ENCODE peak calls at places on chromosomes 11 and 22, in seven cellular contexts. X is lower lobe of right lung, W is tibial nerve, C is neural progenitor cell, Z is SK-N-SH, S is left lung, L is BE2C. Y is an unnamed sample. For H3K4me1, the result is how much of the 10 kb centered on the place peaks cover.

GRCh38 chr11:10524471-10524870 is 16.5 kb downstream of the RNF141 start:
- DNase-seq in W (no peak), S (no peak), X (no peak), L (no peak), C (no peak), Z (no peak), Y (no peak)

GRCh38 chr11:72781313-72782080 is 12.3 kb downstream of the STARD10 start:
- DNase-seq in W (no peak), Z (peak), C (peak), S (no peak), X (peak), L (peak), Y (peak)

GRCh38 chr11:71300187-71300586 is 47.8 kb upstream of the SHANK2 start:
- DNase-seq in Z (no peak), X (no peak), C (no peak), L (no peak), S (no peak), W (no peak), Y (no peak)

GRCh38 chr22:23753371-23753770 is 854 bp downstream of the VPREB3 start:
- DNase-seq in X (no peak), L (no peak), W (no peak), C (no peak), S (no peak), Z (no peak), Y (no peak)

GRCh38 chr22:36365020-36365411 is 22.8 kb downstream of the MYH9 start:
- DNase-seq in L (no peak), S (peak), Z (no peak), C (peak), X (peak), W (no peak), Y (peak)

GRCh38 chr11:116457336-116458007 is 315.3 kb downstream of the BUD13 start:
- DNase-seq in L (peak), X (no peak), S (no peak), Z (no peak), C (peak), W (no peak), Y (no peak)

GRCh38 chr22:40408718-40409612 is 38.6 kb downstream of the SGSM3 start:
- DNase-seq in Z (no peak), L (no peak), W (no peak), S (peak), X (peak), C (no peak), Y (peak)

GRCh38 chr11:97702948-97703347 is 1313.1 kb downstream of the JRKL start:
- DNase-seq in W (no peak), S (no peak), Z (no peak), C (no peak), X (no peak), L (no peak), Y (no peak)

GRCh38 chr11:84993386-84993785 is 633.8 kb downstream of the DLG2 start:
- DNase-seq in W (no peak), L (no peak), X (no peak), C (peak), S (no peak), Z (no peak), Y (peak)

GRCh38 chr11:109798521-109798920 is 294.7 kb upstream of the ZC3H12C start:
- DNase-seq in X (no peak), W (no peak), S (no peak), L (no peak), C (no peak), Z (no peak), Y (no peak)

GRCh38 chr22:46036558-46037408 is 59.8 kb upstream of the WNT7B start:
- DNase-seq in Z (peak), S (peak), L (peak), W (no peak), X (no peak), C (peak), Y (peak)
- TF ChIP-seq CTCF in Z (peak), S (no peak), L (peak), W (no peak), X (no peak), C (peak), Y (no peak)

GRCh38 chr22:38830026-38830844 is 13.6 kb downstream of the NPTXR start:
- DNase-seq in Z (no peak), L (no peak), W (no peak), C (no peak), S (no peak), X (peak), Y (no peak)

GRCh38 chr22:38829485-38829884 is 14.3 kb downstream of the NPTXR start:
- DNase-seq in L (no peak), Z (no peak), S (no peak), W (no peak), C (no peak), X (no peak), Y (no peak)

GRCh38 chr22:38831166-38831945 is 12.5 kb downstream of the NPTXR start:
- DNase-seq in S (no peak), C (no peak), X (peak), W (no peak), Z (no peak), L (no peak), Y (no peak)

GRCh38 chr22:38832005-38832978 is 11.5 kb downstream of the NPTXR start:
- DNase-seq in W (no peak), X (peak), L (no peak), C (no peak), S (no peak), Z (no peak), Y (no peak)

DNA sequence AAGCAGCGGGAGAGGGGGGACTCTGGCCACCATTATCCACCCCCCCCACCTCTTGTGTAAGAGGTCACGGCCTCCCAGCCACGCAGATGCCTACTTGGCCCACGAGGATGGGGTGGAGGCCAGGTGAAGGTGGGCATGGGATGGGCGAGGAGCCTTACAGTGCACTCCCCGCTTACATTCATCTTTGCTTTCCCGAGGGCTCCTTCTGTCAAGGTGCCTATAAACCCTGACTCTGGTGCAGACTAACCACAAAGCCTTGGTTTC is 13.1 kb downstream of the NPTXR start:
- DNase-seq in S (no peak), L (no peak), Z (no peak), X (no peak), W (no peak), C (no peak), Y (no peak)
- H3K4me1 ChIP-seq in S (under half), L (under half), Z (under half), X (under half), W (under half), C (under half), Y (under half)

GRCh38 chr22:33013051-33013450 is 45.1 kb downstream of the SYN3 start:
- DNase-seq in X (no peak), S (no peak), L (no peak), Z (no peak), C (no peak), W (no peak), Y (no peak)
- TF ChIP-seq CTCF in X (no peak), S (no peak), L (peak), Z (no peak), C (no peak), W (no peak), Y (no peak)

DNA sequence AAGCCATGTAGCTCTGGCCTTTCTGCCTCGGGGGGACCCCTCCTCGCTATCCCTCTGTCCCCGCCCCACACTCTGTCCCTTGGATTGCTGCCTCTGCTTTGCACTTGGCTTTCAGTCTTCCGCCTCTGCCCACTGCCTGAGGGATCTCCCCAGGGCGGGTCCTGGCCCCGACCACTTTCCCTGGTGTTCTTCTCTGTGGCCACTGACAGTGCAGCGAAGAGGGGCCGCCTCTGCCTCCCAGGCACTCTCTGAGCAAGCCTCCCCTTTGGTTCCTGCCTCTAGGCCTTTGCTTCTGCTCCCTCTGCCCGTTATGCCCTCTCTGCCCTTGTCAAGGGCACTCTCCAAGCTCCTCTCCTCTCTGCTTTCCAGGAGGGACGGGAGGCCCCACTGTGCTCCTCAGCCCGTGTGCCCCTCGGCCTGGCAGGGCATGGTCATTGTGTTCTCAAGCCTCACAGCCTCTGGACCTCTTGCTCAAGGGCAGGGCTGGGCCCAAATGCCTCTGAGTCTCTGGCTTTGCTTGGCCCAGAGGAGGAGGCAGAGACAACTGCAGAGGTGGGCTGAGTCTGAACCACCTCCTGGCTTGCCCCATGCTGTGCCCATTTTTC is 5.5 kb upstream of the MPPED1 start:
- DNase-seq in W (no peak), C (no peak), Z (no peak), L (no peak), X (no peak), S (no peak), Y (no peak)
- H3K4me1 ChIP-seq in W (under half), C (under half), Z (under half), L (under half), X (under half), S (under half), Y (under half)

DNA sequence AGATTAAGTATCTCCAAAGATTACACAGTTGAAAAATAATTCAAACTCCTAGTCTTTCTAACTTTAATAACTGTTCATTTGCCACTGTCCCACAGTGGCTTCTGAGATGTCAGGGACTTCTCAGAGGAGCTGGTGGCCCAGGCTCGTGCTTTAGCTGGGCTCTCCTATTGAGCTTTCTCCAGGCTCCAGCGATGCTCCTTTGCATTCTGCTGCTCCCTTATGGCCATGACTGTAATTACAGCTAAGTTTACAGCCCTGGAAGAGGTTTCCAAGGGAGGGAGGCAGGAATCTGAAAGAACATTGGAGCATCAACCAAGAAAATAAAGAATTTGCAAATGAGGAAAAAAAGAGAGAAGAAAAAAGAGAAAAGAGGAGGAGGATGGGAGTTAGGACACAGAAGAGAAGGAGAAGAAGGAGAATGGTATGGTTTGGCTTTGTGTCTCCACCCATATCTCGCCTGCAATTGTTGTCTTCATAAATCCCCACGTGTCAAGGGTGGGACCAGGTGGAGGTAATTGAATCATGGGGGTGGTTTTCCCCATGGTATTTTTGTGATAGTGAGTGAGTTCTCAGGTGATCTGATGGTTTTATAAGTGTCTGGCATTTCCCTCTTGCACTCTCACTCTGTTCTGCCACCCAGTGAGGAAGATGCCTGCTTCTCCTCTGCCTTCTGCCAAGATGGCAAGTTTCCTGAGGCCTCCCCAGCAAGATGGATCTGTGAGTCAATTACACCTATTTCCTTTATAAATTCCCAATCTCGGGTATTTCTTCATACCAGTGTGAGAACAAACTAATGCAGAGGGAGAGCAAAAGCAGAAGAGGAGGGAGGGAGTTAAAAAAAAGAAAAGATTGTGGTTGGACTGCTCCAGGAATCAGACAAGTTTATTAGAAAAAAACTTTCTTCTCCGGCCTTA is 857.0 kb downstream of the KCNA4 start:
- DNase-seq in Z (peak), W (no peak), L (peak), S (no peak), C (peak), X (no peak), Y (peak)
- TF ChIP-seq CTCF in Z (peak), W (no peak), L (peak), S (peak), C (peak), X (peak), Y (no peak)

DNA sequence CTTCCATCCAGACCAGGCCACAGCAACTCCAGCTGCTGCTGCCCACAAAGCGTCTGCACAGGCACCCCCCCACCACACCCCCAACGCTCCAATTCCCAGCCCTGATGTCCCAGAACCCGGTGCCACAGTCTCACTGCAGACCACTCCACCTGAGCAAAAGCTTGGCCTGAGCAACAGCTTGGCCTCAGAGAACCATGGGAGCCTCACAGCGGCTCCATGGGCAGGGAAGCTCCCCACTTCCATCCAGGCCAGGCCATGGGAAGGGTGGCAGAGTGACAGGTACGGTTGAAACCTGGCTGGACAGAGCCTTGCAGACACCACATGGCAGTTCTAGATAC is 13.2 kb downstream of the PLXNB2 start:
- DNase-seq in Z (no peak), S (no peak), X (no peak), L (no peak), W (no peak), C (no peak), Y (no peak)
- H3K4me1 ChIP-seq in Z (under half), S (under half), X (half or more), L (under half), W (half or more), C (under half), Y (under half)

GRCh38 chr11:60944504-60945294 is 7.3 kb downstream of the SLC15A3 start:
- DNase-seq in S (peak), Z (no peak), W (no peak), X (no peak), L (no peak), C (no peak), Y (no peak)
- TF ChIP-seq CTCF in S (no peak), Z (no peak), W (peak), X (no peak), L (peak), C (peak), Y (no peak)

GRCh38 chr11:44243086-44243485 is 66.9 kb downstream of the ALX4 start:
- DNase-seq in Z (no peak), W (no peak), S (no peak), X (no peak), L (no peak), C (peak), Y (no peak)
- H3K4me1 ChIP-seq in Z (under half), W (half or more), S (under half), X (under half), L (under half), C (under half), Y (under half)

GRCh38 chr22:30946354-30946753 is 22.2 kb downstream of the MORC2 start:
- DNase-seq in L (no peak), C (no peak), W (no peak), X (no peak), Z (no peak), S (no peak), Y (no peak)

GRCh38 chr22:30948930-30949342 is 19.6 kb downstream of the MORC2 start:
- DNase-seq in L (no peak), X (no peak), C (no peak), S (no peak), W (no peak), Z (no peak), Y (no peak)

GRCh38 chr22:30947163-30947820 is 21.3 kb downstream of the MORC2 start:
- DNase-seq in X (no peak), L (no peak), C (peak), S (no peak), Z (no peak), W (no peak), Y (peak)

GRCh38 chr22:30949934-30950660 is 18.5 kb downstream of the MORC2 start:
- DNase-seq in Z (no peak), W (no peak), L (no peak), X (no peak), S (no peak), C (no peak), Y (no peak)

GRCh38 chr22:30947821-30948454 is 20.6 kb downstream of the MORC2 start:
- DNase-seq in Z (peak), C (peak), L (no peak), S (no peak), X (no peak), W (no peak), Y (no peak)
- TF ChIP-seq CTCF in Z (peak), C (peak), L (peak), S (peak), X (peak), W (peak), Y (no peak)

Y was measured in mucosa of descending colon.